ENCODE peak calls at places on chromosomes 7 and 10, in four cellular contexts. O is fibroblast of mammary gland, M is spleen, L is Panc1. W is an unnamed sample.

GRCh38 chr7:63067897-63068585 is 930.6 kb upstream of the ZNF722 start:
- DNase-seq in M (no peak), L (no peak), O (no peak), W (no peak)

GRCh38 chr10:8731415-8732110 is 677.1 kb downstream of the GATA3 start:
- DNase-seq in O (no peak), L (no peak), M (no peak), W (no peak)

GRCh38 chr7:90766814-90767564 is 170.9 kb downstream of the CDK14 start:
- DNase-seq in L (no peak), M (no peak), O (peak; percentile 70), W (peak; percentile 60)

GRCh38 chr7:5284304-5285281 is 1.9 kb downstream of the SLC29A4 start:
- DNase-seq in M (no peak), L (no peak), O (peak; percentile 6), W (no peak)

GRCh38 chr10:13949844-13950542 is 363.2 kb downstream of the PRPF18 start:
- DNase-seq in M (no peak), L (peak; percentile 69), O (peak; percentile 92), W (peak; percentile 97)

GRCh38 chr7:130263130-130263529 is 3.5 kb upstream of the CPA2 start:
- DNase-seq in O (no peak), M (no peak), L (no peak), W (no peak)

GRCh38 chr7:157409753-157410727 is 73.2 kb downstream of the DNAJB6 start:
- DNase-seq in L (no peak), O (no peak), M (peak; percentile 73), W (no peak)

GRCh38 chr10:13672505-13672904 is 85.7 kb downstream of the PRPF18 start:
- DNase-seq in O (no peak), L (no peak), M (peak; percentile 7), W (no peak)

GRCh38 chr10:7107287-7107686 is 303.5 kb downstream of the SFMBT2 start:
- DNase-seq in O (peak; percentile 55), L (no peak), M (no peak), W (peak; percentile 24)

GRCh38 chr10:102701796-102702195 is 12.4 kb downstream of the ARL3 start:
- DNase-seq in M (no peak), O (no peak), L (no peak), W (no peak)

GRCh38 chr10:7789390-7789789 is 1.4 kb downstream of the ATP5F1C start:
- DNase-seq in M (no peak), O (peak; percentile 45), L (no peak), W (peak; percentile 12)

GRCh38 chr10:10500941-10501340 is 516.7 kb upstream of the CELF2 start:
- DNase-seq in L (no peak), M (no peak), O (peak; percentile 86), W (peak; percentile 58)

GRCh38 chr7:77308792-77309191 is 107.4 kb downstream of the GSAP start:
- DNase-seq in L (no peak), M (no peak), O (no peak), W (no peak)

GRCh38 chr10:29486466-29486865 is 148.3 kb downstream of the SVIL start:
- DNase-seq in O (no peak), L (no peak), M (no peak), W (no peak)

GRCh38 chr10:116785867-116786266 is 43.5 kb upstream of the HSPA12A start:
- DNase-seq in O (no peak), M (no peak), L (no peak), W (no peak)

GRCh38 chr7:157851501-157852067 is 514.8 kb downstream of the DNAJB6 start:
- DNase-seq in L (no peak), M (peak; percentile 91), O (peak; percentile 28), W (no peak)

GRCh38 chr7:98216941-98217622 is 5.8 kb downstream of the BHLHA15 start:
- DNase-seq in O (no peak), L (no peak), M (peak; percentile 67), W (no peak)

GRCh38 chr7:98214811-98215321 is 3.6 kb downstream of the BHLHA15 start:
- DNase-seq in L (no peak), O (no peak), M (peak; percentile 75), W (no peak)

GRCh38 chr7:98213874-98214810 is 2.9 kb downstream of the BHLHA15 start:
- DNase-seq in M (peak; percentile 76), O (no peak), L (no peak), W (no peak)

GRCh38 chr7:98215561-98216495 is 4.6 kb downstream of the BHLHA15 start:
- DNase-seq in M (peak; percentile 76), L (no peak), O (no peak), W (no peak)

GRCh38 chr7:98217623-98218582 is 6.7 kb downstream of the BHLHA15 start:
- DNase-seq in L (no peak), M (peak; percentile 78), O (no peak), W (no peak)
- H3K4me3 ChIP-seq in L (no peak overlapping the region), M (no peak overlapping the region), O (no peak overlapping the region), W (no peak overlapping the region)

DNA sequence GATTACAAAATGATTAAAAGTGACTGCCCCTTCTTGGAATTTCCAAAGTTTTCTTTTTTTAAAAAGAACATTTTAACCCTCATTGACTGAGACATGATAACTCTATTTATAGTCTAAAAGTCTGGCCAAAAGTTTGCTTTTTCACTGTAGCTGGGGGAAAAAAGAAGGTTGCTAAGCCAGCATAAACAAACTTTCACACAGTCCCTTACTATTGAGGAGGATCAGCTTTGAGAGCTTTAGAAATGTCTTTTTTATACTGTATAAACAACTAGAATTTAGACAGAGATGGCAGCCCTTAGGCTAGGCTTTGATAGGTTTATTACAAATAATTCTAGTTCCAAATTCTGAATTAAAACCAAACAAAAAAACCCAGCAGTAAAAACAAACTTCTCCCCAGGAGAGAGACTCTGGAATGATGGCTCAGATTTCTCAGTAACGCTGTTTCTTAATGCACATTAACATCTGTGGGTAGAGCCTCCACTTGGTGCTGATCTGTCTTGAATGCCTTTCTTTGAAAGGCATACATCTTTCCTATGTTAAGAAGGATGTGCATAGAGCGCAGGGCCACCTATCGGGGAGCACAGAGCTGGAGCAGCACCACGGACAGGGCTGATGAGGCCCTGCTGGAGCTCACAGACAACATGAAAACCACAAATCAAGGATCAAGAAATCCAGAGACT is 100.9 kb upstream of the PDLIM1 start:
- DNase-seq in L (no peak), O (peak; percentile 39), M (no peak), W (peak; percentile 29)
- TF ChIP-seq CTCF in L (no peak), O (peak; percentile 15), M (no peak), W (peak; percentile 19)

GRCh38 chr7:139588632-139589031 is 65.1 kb downstream of the CLEC2L start:
- DNase-seq in L (no peak), M (peak; percentile 47), O (peak; percentile 80), W (peak; percentile 45)
- H3K4me3 ChIP-seq in L (no peak overlapping the region), M (no peak overlapping the region), O (no peak overlapping the region), W (no peak overlapping the region)

DNA sequence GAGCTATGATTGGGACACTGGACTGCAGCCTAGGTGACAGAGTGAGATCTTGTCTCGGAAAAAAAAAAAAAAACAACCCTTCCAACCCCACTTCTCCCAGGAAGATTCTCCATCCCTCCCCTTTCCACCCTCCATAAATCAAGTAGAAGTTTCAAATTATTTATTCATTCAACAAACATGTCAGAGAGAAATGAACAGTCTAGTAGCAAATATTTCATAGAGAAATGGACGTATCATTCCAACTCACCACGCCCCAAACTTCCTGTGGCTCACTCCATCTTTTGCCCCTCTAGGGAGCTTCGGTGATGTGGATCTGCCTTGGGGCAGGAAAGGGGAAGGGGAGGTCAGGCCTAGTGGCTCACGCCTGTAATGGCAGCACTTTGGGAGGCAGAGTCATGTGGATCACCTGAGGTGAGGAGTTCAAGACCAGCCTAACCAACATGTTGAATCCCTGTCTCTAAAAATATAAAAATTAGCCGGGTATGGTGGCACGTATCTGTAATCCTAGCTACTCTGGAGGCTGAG is 638 bp upstream of the TRAPPC14 start:
- DNase-seq in O (peak; percentile 12), L (no peak), M (no peak), W (no peak)
- TF ChIP-seq CTCF in O (no peak), L (no peak), M (no peak), W (no peak)

GRCh38 chr7:27151945-27152815 is at the start of gene HOXA3:
- DNase-seq in O (peak; percentile 85), M (peak; percentile 76), L (no peak), W (peak; percentile 84)
- H3K4me3 ChIP-seq in O (peak within 1 kb of the TSS; percentile 72), M (peak within 1 kb of the TSS; percentile 37), L (no peak within 1 kb of the TSS), W (peak within 1 kb of the TSS; percentile 84)

GRCh38 chr10:121661451-121661851 is 63.2 kb upstream of the FGFR2 start:
- DNase-seq in O (no peak), L (no peak), M (no peak), W (no peak)
- TF ChIP-seq CTCF in O (no peak), L (no peak), M (no peak), W (no peak)

GRCh38 chr7:99497771-99498545 is 2.1 kb downstream of the ZNF394 start:
- DNase-seq in M (no peak), L (no peak), O (no peak), W (no peak)
- H3K4me3 ChIP-seq in M (peak overlapping the region; percentile 85), L (peak overlapping the region; percentile 100), O (peak overlapping the region; percentile 99), W (peak overlapping the region; percentile 78)

GRCh38 chr7:146172112-146172511 is 55.5 kb downstream of the CNTNAP2 start:
- DNase-seq in O (peak; percentile 2), L (no peak), M (no peak), W (no peak)
- TF ChIP-seq CTCF in O (no peak), L (peak; percentile 12), M (no peak), W (no peak)

DNA sequence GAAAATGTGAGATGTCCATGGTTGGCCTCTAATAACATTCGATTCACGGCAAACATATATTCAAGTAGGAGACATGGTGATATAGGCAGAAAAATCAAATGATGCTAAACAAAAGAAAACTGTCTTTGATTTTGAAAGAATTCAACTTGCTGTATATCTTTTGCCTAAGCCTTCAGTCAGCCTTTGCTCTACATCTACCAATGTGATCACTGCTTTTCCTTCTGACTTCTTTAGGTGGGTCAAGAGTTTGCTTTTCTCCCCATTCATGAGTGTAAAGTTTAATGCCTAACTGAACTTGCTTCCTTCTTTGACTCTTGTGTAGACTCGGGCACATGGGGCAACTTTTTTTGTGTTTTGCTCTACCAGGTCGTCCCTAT is 417 bp upstream of the HIF1AN start:
- DNase-seq in O (no peak), M (no peak), L (no peak), W (no peak)
- H3K4me3 ChIP-seq in O (peak overlapping the region; percentile 82), M (peak overlapping the region; percentile 68), L (peak overlapping the region; percentile 83), W (peak overlapping the region; percentile 88)

GRCh38 chr7:37942934-37943610 is 22.6 kb downstream of the EPDR1 start:
- DNase-seq in O (peak; percentile 88), L (peak; percentile 24), M (peak; percentile 76), W (no peak)
- TF ChIP-seq CTCF in O (no peak), L (no peak), M (no peak), W (no peak)

W was measured in AG10803.